ENCODE peak calls at places on chromosomes 3 and 15, in ten cellular contexts. H is GM12865; V is hepatocyte; U is neuronal stem cell; D is HCT116; B is lower lobe of right lung; C is transverse colon; N is ureter; F is stimulated activated CD4-positive, alpha-beta T cell treated with anti-CD3 and anti-CD28 coated beads, TNF-alpha, amount 100 ng/mL, for 4 hours; X is lung. K is an unnamed sample.

GRCh38 chr3:35653347-35653746 is 14.0 kb downstream of the ARPP21 start:
- DNase-seq in X (no peak), B (no peak), H (no peak), N (no peak), V (no peak), D (no peak), F (no peak), U (no peak), C (no peak), K (no peak)

GRCh38 chr3:169811606-169812123 is 1.0 kb upstream of the LRRIQ4 start:
- DNase-seq in C (no peak), U (no peak), F (no peak), D (no peak), N (no peak), H (no peak), X (no peak), V (peak), B (no peak), K (no peak)

GRCh38 chr15:100245855-100246254 is 95.9 kb downstream of the ADAMTS17 start:
- DNase-seq in D (no peak), F (no peak), V (no peak), H (no peak), C (no peak), N (no peak), B (no peak), X (no peak), U (no peak), K (no peak)

GRCh38 chr3:30666564-30667249 is 60.3 kb downstream of the TGFBR2 start:
- DNase-seq in X (no peak), B (no peak), N (no peak), D (no peak), C (no peak), U (no peak), V (no peak), H (no peak), F (no peak), K (no peak)

GRCh38 chr3:94065819-94066218 is 3.0 kb downstream of the NSUN3 start:
- DNase-seq in U (no peak), D (no peak), B (no peak), F (no peak), C (no peak), V (no peak), H (no peak), N (no peak), X (no peak), K (no peak)

GRCh38 chr15:51750186-51750585 is 1.2 kb upstream of the TMOD2 start:
- DNase-seq in F (no peak), H (no peak), U (no peak), C (no peak), B (no peak), X (no peak), D (no peak), N (no peak), V (no peak), K (no peak)

GRCh38 chr3:52126036-52126435 is 28.2 kb downstream of the POC1A start:
- DNase-seq in B (no peak), N (no peak), F (no peak), H (no peak), V (no peak), C (no peak), U (no peak), D (no peak), X (no peak), K (no peak)

GRCh38 chr3:172981407-172981983 is 159.5 kb downstream of the SPATA16 start:
- DNase-seq in N (no peak), V (no peak), X (no peak), B (no peak), D (no peak), U (no peak), F (no peak), H (no peak), C (no peak), K (no peak)

GRCh38 chr3:179652467-179653105 is at the start of gene USP13:
- DNase-seq in U (no peak), B (peak), X (peak), C (peak), H (peak), F (peak), D (peak), N (peak), V (peak), K (peak)

GRCh38 chr3:149449799-149450198 is 24.7 kb upstream of the TM4SF4 start:
- DNase-seq in C (no peak), X (no peak), H (no peak), D (no peak), B (no peak), V (no peak), U (no peak), N (no peak), F (no peak), K (no peak)

GRCh38 chr15:52730594-52730993 is 51.4 kb upstream of the ATOSA start:
- DNase-seq in N (no peak), U (no peak), B (no peak), V (no peak), D (no peak), C (no peak), F (no peak), H (no peak), X (no peak), K (no peak)

GRCh38 chr15:71545223-71545760 is 265.1 kb upstream of the NR2E3 start:
- DNase-seq in X (no peak), D (no peak), C (no peak), B (no peak), V (no peak), U (no peak), F (no peak), N (no peak), H (no peak), K (no peak)

GRCh38 chr3:151011427-151011826 is 38.9 kb upstream of the CLRN1 start:
- DNase-seq in F (no peak), U (peak), X (no peak), D (no peak), H (no peak), B (no peak), C (no peak), N (no peak), V (no peak), K (no peak)

GRCh38 chr3:194312743-194313281 is 38.3 kb downstream of the CPN2 start:
- DNase-seq in V (peak), D (no peak), F (no peak), B (no peak), C (peak), N (peak), H (no peak), U (no peak), X (no peak), K (no peak)

GRCh38 chr3:183591881-183592521 is 36.5 kb upstream of the KLHL6 start:
- DNase-seq in N (no peak), U (no peak), C (no peak), B (no peak), F (no peak), D (peak), X (no peak), V (no peak), H (peak), K (no peak)

GRCh38 chr3:48552111-48552911 is 4.3 kb downstream of the PFKFB4 start:
- DNase-seq in U (no peak), X (no peak), F (no peak), N (no peak), C (no peak), B (no peak), H (no peak), V (peak), D (no peak), K (no peak)

GRCh38 chr3:130941793-130942192 is 47.9 kb downstream of the ATP2C1 start:
- DNase-seq in C (no peak), B (no peak), X (no peak), F (no peak), H (no peak), N (no peak), V (no peak), D (no peak), U (no peak), K (no peak)

GRCh38 chr3:168154101-168154500 is 58.4 kb upstream of the GOLIM4 start:
- DNase-seq in U (no peak), H (no peak), D (no peak), X (no peak), C (no peak), V (no peak), B (no peak), N (no peak), F (no peak), K (no peak)

GRCh38 chr15:67043939-67044771 is 21.2 kb upstream of the SMAD3 start:
- DNase-seq in V (no peak), X (no peak), C (no peak), U (no peak), B (no peak), D (no peak), N (no peak), F (no peak), H (no peak), K (no peak)

GRCh38 chr3:79140718-79141117 is 627.1 kb downstream of the ROBO1 start:
- DNase-seq in F (no peak), C (no peak), X (no peak), N (no peak), H (no peak), U (no peak), B (no peak), D (no peak), V (no peak), K (no peak)

GRCh38 chr3:17629400-17629799 is 113.0 kb downstream of the TBC1D5 start:
- DNase-seq in F (no peak), B (no peak), V (no peak), H (no peak), N (no peak), C (no peak), X (no peak), D (no peak), U (no peak), K (no peak)

GRCh38 chr3:42225486-42226363 is 40.3 kb downstream of the CCK start:
- DNase-seq in D (no peak), C (no peak), H (no peak), F (no peak), X (no peak), V (no peak), U (no peak), B (no peak), N (no peak), K (no peak)

GRCh38 chr3:32313723-32314473 is 75.4 kb downstream of the CMTM8 start:
- DNase-seq in D (peak), F (peak), V (peak), H (no peak), U (no peak), N (no peak), X (no peak), C (no peak), B (no peak), K (no peak)

GRCh38 chr3:127959873-127960272 is 44.8 kb downstream of the KBTBD12 start:
- DNase-seq in H (peak), D (no peak), B (no peak), V (peak), X (no peak), N (no peak), C (peak), F (no peak), U (peak), K (no peak)

GRCh38 chr3:42476225-42477160 is 25.9 kb upstream of the VIPR1 start:
- DNase-seq in F (no peak), B (peak), H (no peak), D (no peak), C (peak), U (no peak), X (peak), N (peak), V (peak), K (no peak)